ENCODE peak calls at places on chromosomes 6 and 20, in four cellular contexts. G is body of pancreas, K is IMR-90, E is Peyer's patch. W is an unnamed sample. For H3K4me1, the result is how much of the 10 kb centered on the place peaks cover.

GRCh38 chr6:44925100-44925739 is 402.9 kb upstream of the RUNX2 start:
- DNase-seq in E (no peak), G (no peak), K (peak), W (no peak)

GRCh38 chr6:23002044-23002619 is 432.8 kb downstream of the HDGFL1 start:
- DNase-seq in E (no peak), G (no peak), K (no peak), W (no peak)

GRCh38 chr6:138374230-138374629 is 3.5 kb upstream of the SMIM28 start:
- DNase-seq in K (no peak), E (no peak), G (no peak), W (no peak)

GRCh38 chr6:14464049-14464448 is 346.5 kb downstream of the CD83 start:
- DNase-seq in E (no peak), G (no peak), K (no peak), W (no peak)

GRCh38 chr6:168345896-168346754 is 26.5 kb upstream of the DACT2 start:
- DNase-seq in K (no peak), G (no peak), E (no peak), W (no peak)

GRCh38 chr20:63536997-63537524 is at the start of gene PTK6:
- DNase-seq in G (peak), K (no peak), E (peak), W (peak)

GRCh38 chr6:10587694-10588392 is 66.7 kb downstream of the GCNT2 start:
- DNase-seq in E (no peak), K (no peak), G (no peak), W (peak)

GRCh38 chr6:10410214-10410873 is 4.5 kb downstream of the TFAP2A start:
- DNase-seq in E (no peak), K (no peak), G (no peak), W (no peak)

GRCh38 chr6:36862848-36863382 is 11.7 kb downstream of the PPIL1 start:
- DNase-seq in K (no peak), E (no peak), G (no peak), W (no peak)

GRCh38 chr6:13872681-13873080 is 52.1 kb upstream of the RNF182 start:
- DNase-seq in E (no peak), G (no peak), K (no peak), W (no peak)

GRCh38 chr6:169022079-169022478 is 231.6 kb downstream of the THBS2 start:
- DNase-seq in K (no peak), G (no peak), E (no peak), W (no peak)

GRCh38 chr20:38213607-38213940 is 47.0 kb downstream of the KIAA1755 start:
- DNase-seq in K (no peak), E (no peak), G (no peak), W (no peak)

GRCh38 chr6:97440590-97441176 is 157.7 kb upstream of the MMS22L start:
- DNase-seq in E (no peak), G (no peak), K (peak), W (no peak)

GRCh38 chr20:10728873-10729670 is 55.3 kb upstream of the JAG1 start:
- DNase-seq in E (no peak), K (peak), G (no peak), W (no peak)

GRCh38 chr6:53718597-53719460 is 53.3 kb upstream of the KLHL31 start:
- DNase-seq in K (peak), E (no peak), G (peak), W (peak)

GRCh38 chr20:48706116-48706656 is 121.6 kb downstream of the PREX1 start:
- DNase-seq in G (no peak), E (no peak), K (no peak), W (no peak)

GRCh38 chr20:2336471-2336870 is 40.7 kb downstream of the TGM3 start:
- DNase-seq in G (no peak), K (no peak), E (no peak), W (no peak)

GRCh38 chr20:45963059-45964011 is 8.7 kb downstream of the ZNF335 start:
- DNase-seq in E (peak), K (peak), G (peak), W (no peak)

GRCh38 chr20:62946918-62947317 is 5.6 kb upstream of the SLC17A9 start:
- DNase-seq in E (no peak), G (no peak), K (no peak), W (peak)

GRCh38 chr6:162056745-162057144 is 670.8 kb downstream of the PRKN start:
- DNase-seq in G (peak), E (no peak), K (no peak), W (peak)

GRCh38 chr6:139369568-139370046 is 4.8 kb downstream of the CITED2 start:
- DNase-seq in G (peak), K (peak), E (no peak), W (no peak)

GRCh38 chr6:34491091-34491430 is 25.2 kb downstream of the PACSIN1 start:
- DNase-seq in K (peak), G (no peak), E (no peak), W (no peak)

GRCh38 chr6:149457316-149457884 is 27.4 kb downstream of the ZC3H12D start:
- DNase-seq in K (peak), E (no peak), G (no peak), W (no peak)

GRCh38 chr6:27250955-27251671 is 3.6 kb downstream of the PRSS16 start:
- DNase-seq in G (peak), E (peak), K (no peak), W (no peak)

GRCh38 chr20:36860339-36860738 is 15.6 kb upstream of the TLDC2 start:
- DNase-seq in E (no peak), K (peak), G (no peak), W (no peak)

GRCh38 chr6:122494665-122495272 is 23.2 kb upstream of the SERINC1 start:
- DNase-seq in G (no peak), E (no peak), K (no peak), W (no peak)

GRCh38 chr6:156776470-156776840 is 723 bp upstream of the ARID1B start:
- DNase-seq in K (peak), G (no peak), E (no peak), W (no peak)

GRCh38 chr20:49916146-49917002 is 1.0 kb upstream of the SPATA2 start:
- DNase-seq in G (peak), K (peak), E (peak), W (no peak)

GRCh38 chr6:170535002-170535401 is 18.1 kb downstream of the PSMB1 start:
- DNase-seq in E (no peak), K (no peak), G (no peak), W (no peak)

GRCh38 chr6:158255280-158255973 is 56.8 kb upstream of the TULP4 start:
- DNase-seq in E (no peak), K (no peak), G (no peak), W (no peak)

GRCh38 chr6:165952514-165952913 is 215.1 kb downstream of the TBXT start:
- DNase-seq in G (no peak), E (no peak), K (no peak), W (no peak)

GRCh38 chr6:15754035-15754705 is 91.3 kb upstream of the DTNBP1 start:
- DNase-seq in K (peak), E (no peak), G (no peak), W (no peak)

GRCh38 chr6:41706876-41707564 is 28.4 kb downstream of the TFEB start:
- DNase-seq in K (peak), E (no peak), G (no peak), W (no peak)

GRCh38 chr6:41704028-41704427 is 31.4 kb downstream of the TFEB start:
- DNase-seq in E (no peak), K (no peak), G (no peak), W (no peak)

GRCh38 chr6:41705996-41706835 is 29.2 kb downstream of the TFEB start:
- DNase-seq in G (peak), K (peak), E (peak), W (peak)

GRCh38 chr6:41704656-41705328 is 30.6 kb downstream of the TFEB start:
- DNase-seq in G (no peak), E (no peak), K (no peak), W (no peak)

GRCh38 chr6:41705329-41705995 is 29.9 kb downstream of the TFEB start:
- DNase-seq in G (no peak), K (no peak), E (no peak), W (peak)
- H3K4me1 ChIP-seq in G (under half), K (under half), E (under half), W (half or more)

GRCh38 chr6:12149944-12150510 is 137.9 kb downstream of the HIVEP1 start:
- DNase-seq in G (no peak), E (no peak), K (no peak), W (no peak)
- H3K27ac ChIP-seq in G (no peak), E (no peak), K (no peak), W (no peak)

GRCh38 chr20:44646023-44646640 is 5.4 kb downstream of the ADA start:
- DNase-seq in K (peak), G (no peak), E (no peak), W (no peak)
- TF ChIP-seq POLR2A in K (no peak), G (no peak), E (no peak), W (no peak)

DNA sequence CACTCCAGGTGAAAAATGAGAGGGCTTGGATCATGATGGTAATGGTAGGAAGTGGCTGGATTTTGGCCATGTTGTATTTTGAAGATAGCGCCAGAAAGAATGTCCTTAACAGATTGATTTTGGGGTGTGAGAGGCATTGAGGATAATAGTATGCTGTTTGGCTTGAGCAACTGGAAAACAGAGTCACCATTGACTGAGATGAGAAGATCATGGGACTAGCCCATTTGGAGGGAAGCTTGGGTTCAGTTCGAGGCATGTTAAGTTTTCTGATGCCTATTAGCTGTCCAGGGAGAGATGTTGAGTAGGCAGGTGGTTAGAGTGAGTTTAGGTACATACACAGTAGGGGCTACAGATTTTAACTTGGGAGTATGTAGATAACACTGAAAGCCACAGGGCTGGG is 23.3 kb downstream of the PLCG1 start:
- DNase-seq in K (no peak), G (no peak), E (no peak), W (no peak)
- H3K4me1 ChIP-seq in K (under half), G (under half), E (under half), W (under half)

GRCh38 chr6:152261179-152261578 is 376.0 kb downstream of the SYNE1 start:
- DNase-seq in G (no peak), E (no peak), K (no peak), W (peak)
- H3K27ac ChIP-seq in G (no peak), E (no peak), K (no peak), W (peak)

GRCh38 chr6:66103354-66103753 is 396.3 kb upstream of the EYS start:
- DNase-seq in G (no peak), K (no peak), E (no peak), W (no peak)

DNA sequence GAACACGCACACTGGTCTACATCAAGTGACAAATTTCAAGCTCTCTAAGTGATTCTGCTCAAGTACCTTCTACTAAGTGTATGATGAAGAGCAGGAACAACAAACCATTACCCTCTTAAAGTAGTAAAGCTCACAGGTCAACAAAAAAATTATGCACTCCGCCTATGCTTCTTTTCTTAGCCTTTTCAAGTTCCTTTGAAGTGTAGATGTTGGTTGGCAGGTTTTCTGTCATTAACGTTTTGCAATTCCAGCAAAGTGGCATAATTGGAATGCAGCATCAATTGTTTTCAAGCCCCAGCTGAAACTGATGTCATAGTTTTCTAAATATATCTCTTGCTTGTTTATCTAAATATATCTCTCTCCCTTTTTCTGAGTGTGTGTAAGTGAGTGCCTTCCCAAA is 396.9 kb upstream of the EYS start:
- DNase-seq in G (no peak), E (no peak), K (peak), W (no peak)
- TF ChIP-seq POLR2A in G (no peak), E (no peak), K (no peak), W (no peak)